ENCODE peak calls at places on chromosomes 5 and 9, in six cellular contexts. B is AG10803; S is fibroblast of pulmonary artery; Y is GM12865; P is left ventricle myocardium inferior; T is CD8-positive, alpha-beta T cell. A is an unnamed sample.

GRCh38 chr9:2271426-2271825 is 256.3 kb downstream of the SMARCA2 start:
- DNase-seq in B (peak; percentile 10), S (peak; percentile 60), Y (peak; percentile 74), P (peak; percentile 25), T (no peak), A (peak; percentile 39)

GRCh38 chr9:125332527-125332926 is 70.9 kb downstream of the GAPVD1 start:
- DNase-seq in B (no peak), S (no peak), Y (peak; percentile 83), P (no peak), T (no peak), A (no peak)

GRCh38 chr5:106940986-106941385 is 729.8 kb downstream of the EFNA5 start:
- DNase-seq in B (no peak), S (peak; percentile 39), Y (no peak), P (no peak), T (no peak), A (peak; percentile 80)

GRCh38 chr5:93601433-93602175 is 18.6 kb downstream of the NR2F1 start:
- DNase-seq in B (peak; percentile 32), S (no peak), Y (no peak), P (no peak), T (no peak), A (no peak)

GRCh38 chr9:101315129-101315459 is 69.7 kb downstream of the BAAT start:
- DNase-seq in B (no peak), S (no peak), Y (no peak), P (no peak), T (no peak), A (no peak)

GRCh38 chr5:135377751-135378680 is 21.0 kb downstream of the MACROH2A1 start:
- DNase-seq in B (no peak), S (no peak), Y (no peak), P (no peak), T (no peak), A (no peak)

GRCh38 chr5:175032741-175033151 is 308.4 kb downstream of the MSX2 start:
- DNase-seq in B (no peak), S (no peak), Y (no peak), P (no peak), T (no peak), A (no peak)

GRCh38 chr9:77750284-77750683 is 102.2 kb upstream of the GNA14 start:
- DNase-seq in B (peak; percentile 23), S (peak; percentile 24), Y (no peak), P (no peak), T (no peak), A (no peak)

GRCh38 chr5:144944936-144945335 is 774.3 kb downstream of the KCTD16 start:
- DNase-seq in B (no peak), S (no peak), Y (no peak), P (no peak), T (no peak), A (no peak)

GRCh38 chr9:93929231-93929630 is 25.9 kb downstream of the BARX1 start:
- DNase-seq in B (no peak), S (no peak), Y (no peak), P (no peak), T (no peak), A (no peak)

GRCh38 chr5:5781335-5781734 is 358.9 kb downstream of the ICE1 start:
- DNase-seq in B (no peak), S (no peak), Y (no peak), P (no peak), T (no peak), A (no peak)

GRCh38 chr5:147483961-147484707 is 25.7 kb downstream of the DPYSL3 start:
- DNase-seq in B (peak; percentile 100), S (peak; percentile 99), Y (no peak), P (peak; percentile 67), T (no peak), A (peak; percentile 73)

GRCh38 chr9:116641292-116642059 is 45.6 kb upstream of the TRIM32 start:
- DNase-seq in B (peak; percentile 55), S (peak; percentile 36), Y (no peak), P (no peak), T (no peak), A (no peak)

GRCh38 chr5:159844725-159845124 is 71.6 kb upstream of the ADRA1B start:
- DNase-seq in B (no peak), S (no peak), Y (no peak), P (no peak), T (no peak), A (no peak)

GRCh38 chr5:32261198-32261597 is 51.5 kb downstream of the MTMR12 start:
- DNase-seq in B (no peak), S (peak; percentile 11), Y (peak; percentile 53), P (no peak), T (no peak), A (no peak)

DNA sequence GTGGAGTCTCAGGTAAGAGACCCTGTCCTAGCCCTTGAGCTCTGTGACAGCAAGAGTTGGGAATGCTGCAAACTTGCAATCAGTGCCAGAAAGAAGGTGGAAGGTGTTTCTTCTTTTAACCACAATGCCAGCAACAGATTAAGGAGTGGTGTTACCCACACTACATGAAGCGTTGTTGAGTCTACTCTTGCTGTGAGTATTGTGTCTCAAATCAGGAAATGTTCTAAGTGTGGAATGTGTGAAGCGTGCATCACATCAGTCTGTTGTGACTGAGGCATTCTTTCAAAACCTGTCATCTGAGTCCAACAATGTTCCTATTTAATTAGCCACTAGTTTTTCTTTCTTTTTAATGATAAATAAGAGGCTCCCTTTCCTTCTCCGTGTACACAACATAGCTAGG is 2.9 kb upstream of the LURAP1L start:
- DNase-seq in B (peak; percentile 72), S (peak; percentile 42), Y (no peak), P (no peak), T (no peak), A (no peak)
- H3K4me3 ChIP-seq in B (no peak overlapping the region), S (no peak overlapping the region), Y (no peak overlapping the region), P (no peak overlapping the region), T (no peak overlapping the region), A (no peak overlapping the region)

DNA sequence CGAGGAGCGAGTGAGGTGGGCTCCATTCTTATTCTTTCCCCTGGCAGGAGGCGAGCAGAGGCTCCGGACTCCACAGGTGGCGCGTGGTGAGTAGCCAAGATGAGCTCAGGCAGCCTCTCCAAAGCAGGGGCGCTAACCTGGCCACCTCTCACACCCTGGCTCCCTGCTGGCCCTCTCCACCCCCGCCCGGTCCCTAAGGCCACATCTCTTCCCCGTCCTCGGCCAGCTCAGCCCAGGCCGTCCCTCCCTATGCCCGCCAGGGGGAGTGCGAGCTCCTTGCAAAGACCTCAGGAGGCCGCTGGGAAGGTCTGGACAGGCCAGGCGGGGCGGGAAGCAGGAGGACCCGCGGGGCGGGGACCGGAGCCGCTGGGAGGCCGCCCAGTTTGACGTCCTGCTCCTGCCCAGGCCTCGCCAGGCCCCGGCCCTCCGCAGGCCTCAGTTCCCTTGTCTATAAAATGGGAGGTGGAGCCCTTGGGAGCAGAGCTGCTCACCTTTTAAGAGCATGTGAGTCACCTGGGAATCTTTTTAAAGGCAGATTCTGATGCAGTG is 46.3 kb upstream of the GGTA1 start:
- DNase-seq in B (peak; percentile 93), S (peak; percentile 96), Y (peak; percentile 87), P (peak; percentile 97), T (peak; percentile 62), A (peak; percentile 91)
- H3K4me3 ChIP-seq in B (peak overlapping the region; percentile 29), S (no peak overlapping the region), Y (no peak overlapping the region), P (peak overlapping the region; percentile 48), T (no peak overlapping the region), A (peak overlapping the region; percentile 26)

DNA sequence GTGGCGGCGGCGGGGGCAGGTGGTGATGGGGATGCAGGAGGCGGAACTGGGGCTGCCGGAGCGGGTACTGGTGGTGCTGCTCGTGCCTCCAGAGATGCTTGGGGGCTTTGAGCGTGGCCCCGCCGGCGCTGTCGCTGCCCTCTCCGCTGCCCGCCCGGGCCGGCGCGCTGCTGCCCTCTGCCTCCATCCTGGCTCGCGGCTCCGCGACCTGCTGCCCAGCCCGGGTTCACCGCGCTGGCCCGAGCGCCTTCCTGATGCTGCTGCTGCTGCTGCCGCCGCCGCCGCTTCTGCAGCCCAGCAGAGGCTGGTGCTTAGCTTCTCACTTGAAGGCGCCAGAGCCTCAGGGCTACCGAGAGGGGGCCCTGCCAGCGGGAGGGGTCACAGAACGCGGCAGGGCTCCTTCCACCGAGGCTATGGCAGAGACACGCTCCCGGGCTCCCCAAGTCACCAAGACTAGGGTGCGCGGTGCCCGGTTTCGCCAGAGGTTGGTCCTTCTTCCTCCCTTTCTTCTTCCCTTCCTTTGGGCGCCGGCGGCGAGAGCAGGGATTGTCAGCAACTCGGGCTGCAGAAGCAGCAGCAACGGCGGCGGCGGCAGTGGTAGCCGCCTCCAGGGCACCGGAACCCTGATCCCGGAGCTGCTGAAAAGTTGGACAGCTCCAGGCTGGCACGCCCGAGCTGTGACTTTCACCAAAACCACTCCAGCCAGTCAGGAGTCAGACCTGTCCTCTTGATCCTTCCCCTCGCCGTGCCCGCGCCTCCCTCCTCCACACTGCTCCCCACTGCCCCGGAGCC is at the start of gene PDE4D:
- DNase-seq in B (peak; percentile 57), S (peak; percentile 63), Y (peak; percentile 16), P (peak; percentile 43), T (no peak), A (peak; percentile 26)
- H3K4me3 ChIP-seq in B (peak within 1 kb of the TSS; percentile 13), S (peak within 1 kb of the TSS; percentile 21), Y (no peak within 1 kb of the TSS), P (peak within 1 kb of the TSS; percentile 48), T (no peak within 1 kb of the TSS), A (peak within 1 kb of the TSS; percentile 18)

DNA sequence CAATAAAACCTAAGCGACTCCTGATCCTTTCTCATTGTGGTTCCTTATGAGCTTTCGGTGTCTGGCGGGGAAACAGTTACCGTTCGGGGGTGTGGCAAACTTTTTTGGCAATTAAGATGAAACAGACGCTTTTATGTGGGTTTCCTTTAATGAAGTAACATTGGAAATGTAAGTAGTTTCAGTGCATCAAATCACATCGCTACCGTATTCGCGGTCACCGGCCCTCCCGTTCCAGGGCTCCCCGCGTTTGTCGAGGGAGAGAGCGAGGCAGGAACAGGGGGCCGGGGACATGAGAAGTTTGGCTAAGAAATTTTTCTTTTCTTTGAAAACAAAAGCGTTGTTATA is 3.9 kb upstream of the IRX2 start:
- DNase-seq in B (no peak), S (no peak), Y (no peak), P (no peak), T (no peak), A (no peak)
- H3K4me3 ChIP-seq in B (peak overlapping the region; percentile 73), S (no peak overlapping the region), Y (no peak overlapping the region), P (peak overlapping the region; percentile 56), T (no peak overlapping the region), A (no peak overlapping the region)

GRCh38 chr9:129611302-129611800 is 9.6 kb downstream of the C9orf50 start:
- DNase-seq in B (no peak), S (no peak), Y (no peak), P (no peak), T (no peak), A (no peak)
- H3K4me3 ChIP-seq in B (peak overlapping the region; percentile 80), S (no peak overlapping the region), Y (no peak overlapping the region), P (peak overlapping the region; percentile 78), T (no peak overlapping the region), A (no peak overlapping the region)

A was measured in A549.